ENCODE peak calls at places on chromosomes 11 and 22, in five cellular contexts. J, C, N, O and S are unnamed samples. For H3K4me1, the result is how much of the 10 kb centered on the place peaks cover.

GRCh38 chr11:45798793-45799441 is 6.0 kb upstream of the SLC35C1 start:
- DNase-seq in J (peak), C (peak), N (no peak), O (no peak), S (no peak)

GRCh38 chr22:23903328-23903971 is 9.3 kb downstream of the MIF start:
- DNase-seq in J (no peak), C (no peak), N (no peak), O (peak), S (peak)

GRCh38 chr22:20965104-20965887 is 1.8 kb upstream of the AIFM3 start:
- DNase-seq in J (no peak), C (no peak), N (no peak), O (no peak), S (no peak)

GRCh38 chr11:106092446-106092845 is 15.0 kb downstream of the AASDHPPT start:
- DNase-seq in J (no peak), C (no peak), N (no peak), O (no peak), S (no peak)

GRCh38 chr11:83661491-83662350 is 375.6 kb upstream of the CCDC90B start:
- DNase-seq in J (no peak), C (no peak), N (no peak), O (no peak), S (no peak)

GRCh38 chr22:25134451-25134850 is 65.2 kb upstream of the CRYBB3 start:
- DNase-seq in J (no peak), C (no peak), N (no peak), O (no peak), S (no peak)

GRCh38 chr11:134942633-134943032 is 530.6 kb upstream of the B3GAT1 start:
- DNase-seq in J (no peak), C (peak), N (no peak), O (no peak), S (no peak)

GRCh38 chr11:71465054-71465453 is 12.1 kb downstream of the NADSYN1 start:
- DNase-seq in J (no peak), C (no peak), N (no peak), O (peak), S (peak)

GRCh38 chr11:69135420-69136363 is 20.0 kb upstream of the SMIM38 start:
- DNase-seq in J (no peak), C (no peak), N (no peak), O (peak), S (no peak)

GRCh38 chr11:13261600-13262061 is 16.0 kb upstream of the BMAL1 start:
- DNase-seq in J (no peak), C (peak), N (no peak), O (no peak), S (no peak)

GRCh38 chr11:118338637-118339061 is 3.9 kb downstream of the CD3D start:
- DNase-seq in J (no peak), C (peak), N (no peak), O (peak), S (no peak)

GRCh38 chr11:74377689-74378088 is 20.5 kb downstream of the PGM2L1 start:
- DNase-seq in J (no peak), C (no peak), N (no peak), O (no peak), S (no peak)

GRCh38 chr11:66112041-66112491 is 42.0 kb downstream of the PACS1 start:
- DNase-seq in J (no peak), C (peak), N (peak), O (no peak), S (no peak)

GRCh38 chr22:23700706-23701105 is 9.9 kb downstream of the RGL4 start:
- DNase-seq in J (no peak), C (peak), N (no peak), O (no peak), S (no peak)

GRCh38 chr11:123307276-123307675 is 112.2 kb upstream of the CLMP start:
- DNase-seq in J (no peak), C (no peak), N (no peak), O (no peak), S (no peak)

GRCh38 chr11:123304828-123305530 is 109.9 kb upstream of the CLMP start:
- DNase-seq in J (peak), C (no peak), N (no peak), O (no peak), S (no peak)

GRCh38 chr11:123305601-123306000 is 110.6 kb upstream of the CLMP start:
- DNase-seq in J (no peak), C (no peak), N (no peak), O (no peak), S (no peak)

GRCh38 chr11:123308077-123308476 is 113.0 kb upstream of the CLMP start:
- DNase-seq in J (no peak), C (peak), N (no peak), O (no peak), S (no peak)

GRCh38 chr11:123306531-123306930 is 111.5 kb upstream of the CLMP start:
- DNase-seq in J (no peak), C (no peak), N (no peak), O (no peak), S (no peak)
- H3K4me1 ChIP-seq in J (under half), C (under half), N (under half), O (under half), S (under half)

DNA sequence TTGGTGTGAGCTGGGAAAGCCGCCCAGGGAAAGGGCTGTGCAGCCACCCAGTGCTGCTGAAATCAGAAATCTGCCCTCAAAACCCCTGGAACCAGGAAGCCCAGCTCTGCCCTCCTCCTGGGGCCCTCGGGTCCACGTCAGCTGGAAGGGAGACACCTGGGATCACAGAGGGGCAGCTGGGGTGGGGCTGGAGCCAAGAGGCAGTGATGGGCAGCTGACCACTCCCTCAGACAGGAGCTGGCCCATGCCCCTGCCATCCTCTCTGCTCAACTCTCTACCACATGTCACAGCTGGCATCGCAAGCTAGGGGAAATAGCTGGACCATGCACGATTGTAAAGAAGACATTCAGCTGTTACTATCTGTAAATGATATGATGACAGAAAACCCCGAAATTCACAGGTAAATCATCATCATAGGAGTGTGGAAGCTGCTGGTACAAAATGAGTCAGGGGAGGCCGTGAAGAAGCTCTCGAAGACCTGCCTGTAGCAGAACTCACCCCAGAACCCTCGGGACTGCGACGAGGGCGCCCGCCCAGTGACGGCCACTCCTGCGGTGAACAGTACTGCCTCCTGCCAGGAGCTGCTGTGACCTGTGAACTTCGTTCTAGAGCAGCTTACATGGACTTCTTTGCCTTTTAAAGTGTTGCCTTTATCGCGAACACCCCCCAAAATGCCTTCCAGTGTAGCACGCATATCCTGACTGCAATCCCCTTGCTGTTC is 55.9 kb downstream of the CERK start:
- DNase-seq in J (no peak), C (no peak), N (no peak), O (no peak), S (no peak)
- H3K27ac ChIP-seq in J (no peak), C (no peak), N (no peak), O (no peak), S (no peak)

GRCh38 chr11:120335596-120335927 is 651 bp upstream of the ARHGEF12 start:
- DNase-seq in J (no peak), C (peak), N (no peak), O (no peak), S (no peak)

GRCh38 chr11:120334332-120334731 is 1.9 kb upstream of the ARHGEF12 start:
- DNase-seq in J (no peak), C (no peak), N (no peak), O (no peak), S (no peak)

GRCh38 chr11:120335928-120336640 is at the start of gene ARHGEF12:
- DNase-seq in J (peak), C (peak), N (peak), O (peak), S (peak)

GRCh38 chr11:120333801-120334200 is 2.4 kb upstream of the ARHGEF12 start:
- DNase-seq in J (no peak), C (no peak), N (no peak), O (no peak), S (no peak)

DNA sequence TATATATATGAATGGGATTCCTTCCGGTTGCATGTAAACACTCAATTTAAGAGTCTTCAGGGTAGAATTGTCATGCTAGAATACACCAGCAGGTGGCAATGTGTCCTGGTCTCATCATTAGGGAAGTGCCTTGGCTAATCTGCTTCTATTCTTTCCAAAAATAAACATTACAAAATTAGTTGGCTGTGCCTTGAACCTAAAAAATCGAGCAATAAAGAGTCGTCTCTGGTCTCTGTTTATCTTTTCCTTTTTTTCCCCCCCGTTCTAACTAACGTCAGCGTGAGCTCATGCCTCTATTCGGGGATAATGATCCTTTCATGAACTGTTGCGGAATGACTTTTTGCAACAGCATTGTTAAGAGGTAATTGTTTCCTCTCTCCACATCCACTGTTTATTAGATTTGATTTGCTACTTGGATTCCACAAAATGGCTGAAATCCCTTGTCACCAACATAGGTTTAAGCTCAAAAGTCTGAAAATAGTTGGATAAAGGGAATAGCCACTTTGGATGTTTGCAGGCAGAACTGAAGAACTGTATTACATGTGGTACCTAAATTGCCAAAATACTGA is 1.2 kb upstream of the ARHGEF12 start:
- DNase-seq in J (peak), C (peak), N (peak), O (no peak), S (no peak)
- H3K4me1 ChIP-seq in J (under half), C (under half), N (under half), O (under half), S (under half)

GRCh38 chr11:67445515-67445914 is 2.2 kb upstream of the CORO1B start:
- DNase-seq in J (no peak), C (no peak), N (no peak), O (peak), S (no peak)
- H3K27ac ChIP-seq in J (no peak), C (no peak), N (no peak), O (no peak), S (no peak)

DNA sequence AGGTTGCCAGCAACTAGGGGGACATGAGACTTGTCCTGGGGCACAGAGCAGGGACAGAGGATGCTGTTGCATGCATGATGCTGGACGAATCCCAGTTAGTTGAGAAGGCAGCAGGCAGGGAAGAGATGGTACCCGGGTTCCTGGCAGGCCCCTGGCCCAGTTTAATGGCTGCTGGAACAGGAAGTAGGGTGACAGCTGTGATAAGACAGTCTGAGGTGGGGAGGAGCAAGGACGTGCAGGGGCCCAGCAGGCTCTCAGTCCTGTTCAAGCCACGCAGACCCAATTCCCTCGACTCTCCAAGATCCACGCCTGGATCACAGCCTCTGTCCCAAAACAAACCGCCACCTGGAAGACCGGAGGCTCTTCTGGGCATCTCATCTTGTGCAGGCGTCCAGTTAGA is 32.0 kb downstream of the LRRC10B start:
- DNase-seq in J (no peak), C (no peak), N (no peak), O (no peak), S (no peak)
- H3K4me1 ChIP-seq in J (under half), C (under half), N (under half), O (under half), S (under half)

DNA sequence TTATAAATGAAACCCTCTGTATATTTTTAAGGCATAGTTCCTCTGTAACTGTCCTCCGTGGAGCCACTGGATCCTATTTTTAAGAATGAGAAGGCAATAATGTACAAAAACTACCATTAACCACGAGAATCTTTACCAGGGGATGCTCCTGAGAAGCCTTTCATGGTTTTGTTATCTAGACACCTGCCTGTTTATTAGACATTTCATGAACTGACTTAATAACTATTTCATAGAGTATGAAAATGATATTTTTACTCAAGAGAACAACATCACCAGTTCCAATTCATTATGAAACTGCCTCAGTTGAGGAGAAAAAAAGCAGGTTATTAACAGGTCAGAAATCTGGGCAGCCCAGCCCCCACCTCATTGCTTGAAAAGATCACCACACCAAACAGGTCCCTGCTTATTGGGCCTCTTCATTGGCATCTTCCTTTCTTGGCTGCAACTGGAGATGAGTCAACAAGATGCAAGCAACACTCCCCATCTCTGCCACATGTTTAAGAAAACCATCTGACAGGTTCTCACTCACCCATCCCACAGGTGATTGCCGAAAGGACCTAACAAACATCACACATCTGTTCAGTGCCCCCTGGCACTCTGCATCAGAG is 27.8 kb downstream of the ETS1 start:
- DNase-seq in J (no peak), C (no peak), N (no peak), O (no peak), S (no peak)
- H3K27ac ChIP-seq in J (no peak), C (no peak), N (no peak), O (no peak), S (no peak)